ENCODE peak calls at places on chromosomes 13 and 19, in six cellular contexts. M, U, J, F, X and D are unnamed samples.

GRCh38 chr19:4976412-4977298 is 7.7 kb downstream of the KDM4B start:
- DNase-seq in M (no peak), X (peak), J (no peak), U (peak), F (no peak), D (peak)

GRCh38 chr19:18422530-18423191 is 3.5 kb downstream of the SSBP4 start:
- DNase-seq in J (no peak), M (no peak), X (no peak), U (no peak), F (no peak), D (no peak)

GRCh38 chr13:101080616-101081015 is 335.7 kb downstream of the NALCN start:
- DNase-seq in U (no peak), F (no peak), M (no peak), J (no peak), X (no peak), D (no peak)

GRCh38 chr13:40379186-40379585 is 287.3 kb downstream of the FOXO1 start:
- DNase-seq in U (no peak), M (no peak), F (no peak), X (no peak), J (no peak), D (no peak)

GRCh38 chr13:111460548-111461444 is 140.4 kb downstream of the TEX29 start:
- DNase-seq in F (peak), X (peak), U (peak), M (no peak), J (no peak), D (peak)

GRCh38 chr13:96511587-96511986 is 421.7 kb downstream of the HS6ST3 start:
- DNase-seq in J (no peak), U (no peak), M (no peak), X (no peak), F (no peak), D (no peak)

GRCh38 chr13:44759723-44760360 is 183.7 kb upstream of the TSC22D1 start:
- DNase-seq in F (peak), X (no peak), U (no peak), J (no peak), M (no peak), D (no peak)

GRCh38 chr19:42216653-42217521 is 590 bp downstream of the DEDD2 start:
- DNase-seq in M (no peak), U (peak), F (no peak), J (no peak), X (no peak), D (peak)

GRCh38 chr19:19021115-19021514 is 12.2 kb downstream of the SUGP2 start:
- DNase-seq in J (no peak), F (no peak), M (no peak), U (peak), X (no peak), D (no peak)

GRCh38 chr19:1265611-1266115 is 3.5 kb upstream of the CIRBP start:
- DNase-seq in J (peak), M (no peak), U (peak), F (no peak), X (no peak), D (no peak)